ENCODE peak calls at places on chromosomes 4 and X, in ten cellular contexts. One of them, this sample, is unnamed.

GRCh38 chr4:51831133-51831532 is 11.8 kb upstream of the DCUN1D4 start:
- DNase-seq in NCI-H446 treated with DMSO at 0.1 percent for 48 hours: no peak
- DNase-seq in stimulated activated CD8-positive, alpha-beta memory T cell treated with anti-CD3 and anti-CD28 coated beads, Interleukin-2, amount 100 ng/mL, for 48 hours: peak; percentile 14
- DNase-seq in activated CD4-positive, alpha-beta T cell treated with anti-CD3 and anti-CD28 coated beads, Interleukin-2, amount 50 U/mL, for 1 hour: peak; percentile 65
- DNase-seq in NCI-H1092 treated with DMSO at 0.1 percent for 48 hours: peak; percentile 21
- DNase-seq in fibroblast of pulmonary artery: peak; percentile 74
- DNase-seq in NCI-H1105: peak; percentile 27
- DNase-seq in mucosa of descending colon: no peak
- DNase-seq in ELR: peak; percentile 56
- DNase-seq in stimulated activated CD4-positive, alpha-beta T cell treated with anti-CD3 and anti-CD28 coated beads, Interleukin-4, amount 100 ng/mL, for 1 hour: peak; percentile 67
- DNase-seq in this sample: peak; percentile 1

GRCh38 chr4:2793578-2793919 is 664 bp downstream of the SH3BP2 start:
- DNase-seq in NCI-H446 treated with DMSO at 0.1 percent for 48 hours: no peak
- DNase-seq in NCI-H1092 treated with DMSO at 0.1 percent for 48 hours: no peak
- DNase-seq in activated CD4-positive, alpha-beta T cell treated with anti-CD3 and anti-CD28 coated beads, Interleukin-2, amount 50 U/mL, for 1 hour: no peak
- DNase-seq in stimulated activated CD8-positive, alpha-beta memory T cell treated with anti-CD3 and anti-CD28 coated beads, Interleukin-2, amount 100 ng/mL, for 48 hours: no peak
- DNase-seq in mucosa of descending colon: peak; percentile 78
- DNase-seq in fibroblast of pulmonary artery: peak; percentile 50
- DNase-seq in ELR: peak; percentile 74
- DNase-seq in stimulated activated CD4-positive, alpha-beta T cell treated with anti-CD3 and anti-CD28 coated beads, Interleukin-4, amount 100 ng/mL, for 1 hour: peak; percentile 71
- DNase-seq in NCI-H1105: peak; percentile 0
- DNase-seq in this sample: no peak

GRCh38 chr4:10106421-10107039 is 10.1 kb downstream of the WDR1 start:
- DNase-seq in NCI-H1105: no peak
- DNase-seq in mucosa of descending colon: peak; percentile 64
- DNase-seq in activated CD4-positive, alpha-beta T cell treated with anti-CD3 and anti-CD28 coated beads, Interleukin-2, amount 50 U/mL, for 1 hour: peak; percentile 67
- DNase-seq in stimulated activated CD4-positive, alpha-beta T cell treated with anti-CD3 and anti-CD28 coated beads, Interleukin-4, amount 100 ng/mL, for 1 hour: peak; percentile 71
- DNase-seq in ELR: peak; percentile 98
- DNase-seq in fibroblast of pulmonary artery: peak; percentile 94
- DNase-seq in NCI-H446 treated with DMSO at 0.1 percent for 48 hours: no peak
- DNase-seq in NCI-H1092 treated with DMSO at 0.1 percent for 48 hours: no peak
- DNase-seq in stimulated activated CD8-positive, alpha-beta memory T cell treated with anti-CD3 and anti-CD28 coated beads, Interleukin-2, amount 100 ng/mL, for 48 hours: no peak
- DNase-seq in this sample: no peak

GRCh38 chrX:129798456-129798855 is 18.7 kb downstream of the SASH3 start:
- DNase-seq in mucosa of descending colon: no peak
- DNase-seq in NCI-H1092 treated with DMSO at 0.1 percent for 48 hours: no peak
- DNase-seq in NCI-H1105: no peak
- DNase-seq in stimulated activated CD8-positive, alpha-beta memory T cell treated with anti-CD3 and anti-CD28 coated beads, Interleukin-2, amount 100 ng/mL, for 48 hours: no peak
- DNase-seq in ELR: no peak
- DNase-seq in stimulated activated CD4-positive, alpha-beta T cell treated with anti-CD3 and anti-CD28 coated beads, Interleukin-4, amount 100 ng/mL, for 1 hour: no peak
- DNase-seq in activated CD4-positive, alpha-beta T cell treated with anti-CD3 and anti-CD28 coated beads, Interleukin-2, amount 50 U/mL, for 1 hour: no peak
- DNase-seq in NCI-H446 treated with DMSO at 0.1 percent for 48 hours: no peak
- DNase-seq in fibroblast of pulmonary artery: no peak
- DNase-seq in this sample: no peak

GRCh38 chr4:77734928-77735327 is 84.2 kb downstream of the CNOT6L start:
- DNase-seq in stimulated activated CD8-positive, alpha-beta memory T cell treated with anti-CD3 and anti-CD28 coated beads, Interleukin-2, amount 100 ng/mL, for 48 hours: peak; percentile 17
- DNase-seq in activated CD4-positive, alpha-beta T cell treated with anti-CD3 and anti-CD28 coated beads, Interleukin-2, amount 50 U/mL, for 1 hour: no peak
- DNase-seq in NCI-H446 treated with DMSO at 0.1 percent for 48 hours: no peak
- DNase-seq in stimulated activated CD4-positive, alpha-beta T cell treated with anti-CD3 and anti-CD28 coated beads, Interleukin-4, amount 100 ng/mL, for 1 hour: no peak
- DNase-seq in NCI-H1105: no peak
- DNase-seq in mucosa of descending colon: no peak
- DNase-seq in fibroblast of pulmonary artery: peak; percentile 50
- DNase-seq in ELR: peak; percentile 71
- DNase-seq in NCI-H1092 treated with DMSO at 0.1 percent for 48 hours: no peak
- DNase-seq in this sample: no peak

GRCh38 chr4:88211473-88212252 is 53.2 kb upstream of the ABCG2 start:
- DNase-seq in mucosa of descending colon: no peak
- DNase-seq in stimulated activated CD8-positive, alpha-beta memory T cell treated with anti-CD3 and anti-CD28 coated beads, Interleukin-2, amount 100 ng/mL, for 48 hours: no peak
- DNase-seq in NCI-H1092 treated with DMSO at 0.1 percent for 48 hours: peak; percentile 34
- DNase-seq in NCI-H446 treated with DMSO at 0.1 percent for 48 hours: no peak
- DNase-seq in activated CD4-positive, alpha-beta T cell treated with anti-CD3 and anti-CD28 coated beads, Interleukin-2, amount 50 U/mL, for 1 hour: peak; percentile 24
- DNase-seq in NCI-H1105: peak; percentile 4
- DNase-seq in stimulated activated CD4-positive, alpha-beta T cell treated with anti-CD3 and anti-CD28 coated beads, Interleukin-4, amount 100 ng/mL, for 1 hour: no peak
- DNase-seq in ELR: peak; percentile 63
- DNase-seq in fibroblast of pulmonary artery: peak; percentile 61
- DNase-seq in this sample: peak; percentile 30

GRCh38 chr4:23163649-23164436 is 471.1 kb downstream of the GBA3 start:
- DNase-seq in fibroblast of pulmonary artery: no peak
- DNase-seq in stimulated activated CD8-positive, alpha-beta memory T cell treated with anti-CD3 and anti-CD28 coated beads, Interleukin-2, amount 100 ng/mL, for 48 hours: no peak
- DNase-seq in NCI-H1092 treated with DMSO at 0.1 percent for 48 hours: no peak
- DNase-seq in NCI-H1105: no peak
- DNase-seq in NCI-H446 treated with DMSO at 0.1 percent for 48 hours: no peak
- DNase-seq in ELR: peak; percentile 37
- DNase-seq in activated CD4-positive, alpha-beta T cell treated with anti-CD3 and anti-CD28 coated beads, Interleukin-2, amount 50 U/mL, for 1 hour: no peak
- DNase-seq in mucosa of descending colon: no peak
- DNase-seq in stimulated activated CD4-positive, alpha-beta T cell treated with anti-CD3 and anti-CD28 coated beads, Interleukin-4, amount 100 ng/mL, for 1 hour: no peak
- DNase-seq in this sample: no peak

GRCh38 chr4:124635331-124635730 is 77.2 kb downstream of the ANKRD50 start:
- DNase-seq in activated CD4-positive, alpha-beta T cell treated with anti-CD3 and anti-CD28 coated beads, Interleukin-2, amount 50 U/mL, for 1 hour: no peak
- DNase-seq in stimulated activated CD8-positive, alpha-beta memory T cell treated with anti-CD3 and anti-CD28 coated beads, Interleukin-2, amount 100 ng/mL, for 48 hours: no peak
- DNase-seq in fibroblast of pulmonary artery: peak; percentile 26
- DNase-seq in NCI-H446 treated with DMSO at 0.1 percent for 48 hours: no peak
- DNase-seq in ELR: no peak
- DNase-seq in mucosa of descending colon: no peak
- DNase-seq in stimulated activated CD4-positive, alpha-beta T cell treated with anti-CD3 and anti-CD28 coated beads, Interleukin-4, amount 100 ng/mL, for 1 hour: no peak
- DNase-seq in NCI-H1105: no peak
- DNase-seq in NCI-H1092 treated with DMSO at 0.1 percent for 48 hours: no peak
- DNase-seq in this sample: no peak

GRCh38 chrX:121958886-121959285 is 911.5 kb downstream of the GLUD2 start:
- DNase-seq in activated CD4-positive, alpha-beta T cell treated with anti-CD3 and anti-CD28 coated beads, Interleukin-2, amount 50 U/mL, for 1 hour: no peak
- DNase-seq in NCI-H1092 treated with DMSO at 0.1 percent for 48 hours: no peak
- DNase-seq in NCI-H446 treated with DMSO at 0.1 percent for 48 hours: no peak
- DNase-seq in fibroblast of pulmonary artery: peak; percentile 14
- DNase-seq in stimulated activated CD8-positive, alpha-beta memory T cell treated with anti-CD3 and anti-CD28 coated beads, Interleukin-2, amount 100 ng/mL, for 48 hours: no peak
- DNase-seq in ELR: peak; percentile 41
- DNase-seq in stimulated activated CD4-positive, alpha-beta T cell treated with anti-CD3 and anti-CD28 coated beads, Interleukin-4, amount 100 ng/mL, for 1 hour: no peak
- DNase-seq in mucosa of descending colon: no peak
- DNase-seq in NCI-H1105: no peak
- DNase-seq in this sample: no peak

GRCh38 chr4:110622841-110623709 is at the start of gene PITX2:
- DNase-seq in NCI-H1092 treated with DMSO at 0.1 percent for 48 hours: no peak
- DNase-seq in fibroblast of pulmonary artery: peak; percentile 93
- DNase-seq in stimulated activated CD4-positive, alpha-beta T cell treated with anti-CD3 and anti-CD28 coated beads, Interleukin-4, amount 100 ng/mL, for 1 hour: peak; percentile 37
- DNase-seq in mucosa of descending colon: peak; percentile 93
- DNase-seq in stimulated activated CD8-positive, alpha-beta memory T cell treated with anti-CD3 and anti-CD28 coated beads, Interleukin-2, amount 100 ng/mL, for 48 hours: peak; percentile 49
- DNase-seq in ELR: peak; percentile 96
- DNase-seq in NCI-H446 treated with DMSO at 0.1 percent for 48 hours: no peak
- DNase-seq in activated CD4-positive, alpha-beta T cell treated with anti-CD3 and anti-CD28 coated beads, Interleukin-2, amount 50 U/mL, for 1 hour: peak; percentile 11
- DNase-seq in NCI-H1105: no peak
- DNase-seq in this sample: no peak

GRCh38 chrX:13252726-13253125 is 67.1 kb downstream of the ATXN3L start:
- DNase-seq in NCI-H446 treated with DMSO at 0.1 percent for 48 hours: no peak
- DNase-seq in fibroblast of pulmonary artery: no peak
- DNase-seq in stimulated activated CD4-positive, alpha-beta T cell treated with anti-CD3 and anti-CD28 coated beads, Interleukin-4, amount 100 ng/mL, for 1 hour: no peak
- DNase-seq in stimulated activated CD8-positive, alpha-beta memory T cell treated with anti-CD3 and anti-CD28 coated beads, Interleukin-2, amount 100 ng/mL, for 48 hours: no peak
- DNase-seq in NCI-H1092 treated with DMSO at 0.1 percent for 48 hours: no peak
- DNase-seq in activated CD4-positive, alpha-beta T cell treated with anti-CD3 and anti-CD28 coated beads, Interleukin-2, amount 50 U/mL, for 1 hour: no peak
- DNase-seq in ELR: no peak
- DNase-seq in NCI-H1105: no peak
- DNase-seq in mucosa of descending colon: no peak
- DNase-seq in this sample: no peak

GRCh38 chr4:47561331-47561730 is 76.3 kb downstream of the ATP10D start:
- DNase-seq in NCI-H1092 treated with DMSO at 0.1 percent for 48 hours: no peak
- DNase-seq in mucosa of descending colon: no peak
- DNase-seq in NCI-H1105: no peak
- DNase-seq in ELR: no peak
- DNase-seq in stimulated activated CD4-positive, alpha-beta T cell treated with anti-CD3 and anti-CD28 coated beads, Interleukin-4, amount 100 ng/mL, for 1 hour: no peak
- DNase-seq in stimulated activated CD8-positive, alpha-beta memory T cell treated with anti-CD3 and anti-CD28 coated beads, Interleukin-2, amount 100 ng/mL, for 48 hours: no peak
- DNase-seq in NCI-H446 treated with DMSO at 0.1 percent for 48 hours: no peak
- DNase-seq in fibroblast of pulmonary artery: no peak
- DNase-seq in activated CD4-positive, alpha-beta T cell treated with anti-CD3 and anti-CD28 coated beads, Interleukin-2, amount 50 U/mL, for 1 hour: no peak
- DNase-seq in this sample: no peak

GRCh38 chr4:48337726-48338125 is 3.6 kb upstream of the SLAIN2 start:
- DNase-seq in activated CD4-positive, alpha-beta T cell treated with anti-CD3 and anti-CD28 coated beads, Interleukin-2, amount 50 U/mL, for 1 hour: no peak
- DNase-seq in NCI-H446 treated with DMSO at 0.1 percent for 48 hours: no peak
- DNase-seq in mucosa of descending colon: no peak
- DNase-seq in NCI-H1092 treated with DMSO at 0.1 percent for 48 hours: no peak
- DNase-seq in stimulated activated CD8-positive, alpha-beta memory T cell treated with anti-CD3 and anti-CD28 coated beads, Interleukin-2, amount 100 ng/mL, for 48 hours: no peak
- DNase-seq in ELR: peak; percentile 50
- DNase-seq in stimulated activated CD4-positive, alpha-beta T cell treated with anti-CD3 and anti-CD28 coated beads, Interleukin-4, amount 100 ng/mL, for 1 hour: no peak
- DNase-seq in fibroblast of pulmonary artery: no peak
- DNase-seq in NCI-H1105: no peak
- DNase-seq in this sample: no peak